ENCODE peak calls at places on chromosomes 16 and 17, in seven cellular contexts. I, V, O, R, E, U and S are unnamed samples.

GRCh38 chr16:89565256-89565505 is 4.7 kb downstream of the RPL13 start:
- DNase-seq in I (peak), V (no peak), O (no peak), R (no peak), E (no peak), U (no peak), S (peak)

GRCh38 chr16:610513-611381 is 20.0 kb upstream of the WFIKKN1 start:
- DNase-seq in I (peak), V (peak), O (peak), R (no peak), E (peak), U (peak), S (no peak)

GRCh38 chr16:48535831-48536599 is 74.0 kb downstream of the N4BP1 start:
- DNase-seq in I (peak), V (no peak), O (peak), R (peak), E (peak), U (peak), S (no peak)

GRCh38 chr16:69934044-69934443 is 17.1 kb upstream of the CLEC18A start:
- DNase-seq in I (no peak), V (no peak), O (no peak), R (no peak), E (no peak), U (no peak), S (no peak)

GRCh38 chr16:30108059-30108855 is 5.1 kb downstream of the GDPD3 start:
- DNase-seq in I (no peak), V (no peak), O (no peak), R (no peak), E (no peak), U (no peak), S (no peak)

GRCh38 chr17:76063880-76064546 is 8.3 kb downstream of the SRP68 start:
- DNase-seq in I (no peak), V (no peak), O (no peak), R (no peak), E (no peak), U (no peak), S (no peak)

GRCh38 chr17:2041561-2042354 is at the start of gene OVCA2:
- DNase-seq in I (peak), V (peak), O (peak), R (peak), E (peak), U (peak), S (peak)

GRCh38 chr17:14488958-14489550 is 188.2 kb downstream of the HS3ST3B1 start:
- DNase-seq in I (no peak), V (no peak), O (no peak), R (no peak), E (no peak), U (no peak), S (no peak)

GRCh38 chr17:31722251-31723056 is 136.6 kb downstream of the COPRS start:
- DNase-seq in I (no peak), V (no peak), O (no peak), R (peak), E (no peak), U (peak), S (no peak)

GRCh38 chr16:69115361-69115760 is 9.9 kb downstream of the HAS3 start:
- DNase-seq in I (no peak), V (no peak), O (peak), R (no peak), E (no peak), U (no peak), S (peak)

GRCh38 chr16:78896280-78896679 is 704.3 kb downstream of the MAF start:
- DNase-seq in I (no peak), V (no peak), O (no peak), R (no peak), E (no peak), U (no peak), S (no peak)

GRCh38 chr16:75340715-75341500 is 89.5 kb upstream of the BCAR1 start:
- DNase-seq in I (peak), V (no peak), O (no peak), R (peak), E (no peak), U (peak), S (no peak)

GRCh38 chr17:34307110-34307509 is 12.1 kb upstream of the CCL8 start:
- DNase-seq in I (no peak), V (no peak), O (no peak), R (peak), E (no peak), U (no peak), S (no peak)

GRCh38 chr17:4536259-4536741 is 18.9 kb downstream of the MYBBP1A start:
- DNase-seq in I (peak), V (no peak), O (no peak), R (no peak), E (peak), U (peak), S (no peak)

DNA sequence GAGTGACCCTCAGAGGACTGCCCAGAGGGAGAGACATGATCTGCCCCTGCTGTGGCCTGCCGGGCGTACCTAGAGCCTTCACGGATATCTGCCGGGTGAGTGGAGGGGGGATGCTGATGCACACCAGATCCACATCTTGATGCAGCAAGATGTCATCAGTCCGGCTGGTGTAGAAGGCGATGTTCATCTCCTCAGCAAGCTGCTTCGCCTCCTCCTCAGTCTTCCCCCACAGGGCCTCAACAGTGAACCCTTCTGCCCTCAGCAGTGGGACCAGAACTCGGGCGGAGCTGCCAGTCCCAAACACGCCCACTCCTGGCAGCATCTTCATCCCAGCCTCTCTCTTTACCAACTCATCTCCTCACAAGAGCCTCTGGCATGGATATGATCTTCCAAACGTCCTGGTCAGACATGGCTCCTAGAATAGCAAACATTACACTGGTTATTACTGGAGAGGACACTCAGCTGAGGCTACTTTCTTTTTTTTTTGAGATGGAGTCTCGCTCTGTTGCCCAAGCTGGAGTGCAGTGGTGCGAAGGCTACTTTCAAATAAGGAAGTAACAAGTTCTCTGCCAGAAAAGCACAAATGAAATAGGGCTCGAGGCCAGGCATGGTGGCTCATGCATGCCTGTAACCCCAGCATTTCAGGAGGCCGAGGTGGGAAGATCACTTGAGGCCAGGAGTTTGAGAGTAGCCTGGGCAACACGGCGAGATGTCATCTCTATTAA is 18.9 kb downstream of the C16orf86 start:
- DNase-seq in I (no peak), V (no peak), O (peak), R (no peak), E (no peak), U (no peak), S (no peak)
- H3K27ac ChIP-seq in I (no peak), V (peak), O (peak), R (no peak), E (no peak), U (no peak), S (no peak)

GRCh38 chr17:50501054-50501453 is 7.2 kb upstream of the MYCBPAP start:
- DNase-seq in I (peak), V (no peak), O (no peak), R (no peak), E (no peak), U (no peak), S (no peak)
- TF ChIP-seq CTCF in I (peak), V (peak), O (no peak), R (peak), E (peak), U (peak), S (peak)

GRCh38 chr16:2691491-2692248 is 9.3 kb downstream of the KCTD5 start:
- DNase-seq in I (no peak), V (no peak), O (no peak), R (no peak), E (no peak), U (no peak), S (peak)

GRCh38 chr16:2692948-2693651 is 10.8 kb downstream of the KCTD5 start:
- DNase-seq in I (peak), V (peak), O (no peak), R (peak), E (peak), U (peak), S (peak)

GRCh38 chr16:2689968-2690830 is 7.9 kb downstream of the KCTD5 start:
- DNase-seq in I (no peak), V (no peak), O (no peak), R (no peak), E (no peak), U (peak), S (peak)

GRCh38 chr16:2690852-2691251 is 8.5 kb downstream of the KCTD5 start:
- DNase-seq in I (no peak), V (no peak), O (no peak), R (no peak), E (no peak), U (no peak), S (no peak)

GRCh38 chr16:2692251-2692947 is 10.1 kb downstream of the KCTD5 start:
- DNase-seq in I (peak), V (peak), O (no peak), R (peak), E (peak), U (peak), S (peak)
- H3K27ac ChIP-seq in I (no peak), V (peak), O (peak), R (no peak), E (peak), U (no peak), S (no peak)

GRCh38 chr17:56595831-56596740 is 2.6 kb downstream of the NOG start:
- DNase-seq in I (peak), V (no peak), O (no peak), R (peak), E (peak), U (no peak), S (no peak)

GRCh38 chr17:56597495-56597990 is 4.0 kb downstream of the NOG start:
- DNase-seq in I (peak), V (no peak), O (no peak), R (peak), E (peak), U (peak), S (no peak)

GRCh38 chr17:56594528-56595418 is 1.3 kb downstream of the NOG start:
- DNase-seq in I (peak), V (no peak), O (no peak), R (peak), E (peak), U (peak), S (no peak)

GRCh38 chr17:56598471-56598870 is 5.0 kb downstream of the NOG start:
- DNase-seq in I (peak), V (no peak), O (no peak), R (peak), E (no peak), U (peak), S (no peak)

DNA sequence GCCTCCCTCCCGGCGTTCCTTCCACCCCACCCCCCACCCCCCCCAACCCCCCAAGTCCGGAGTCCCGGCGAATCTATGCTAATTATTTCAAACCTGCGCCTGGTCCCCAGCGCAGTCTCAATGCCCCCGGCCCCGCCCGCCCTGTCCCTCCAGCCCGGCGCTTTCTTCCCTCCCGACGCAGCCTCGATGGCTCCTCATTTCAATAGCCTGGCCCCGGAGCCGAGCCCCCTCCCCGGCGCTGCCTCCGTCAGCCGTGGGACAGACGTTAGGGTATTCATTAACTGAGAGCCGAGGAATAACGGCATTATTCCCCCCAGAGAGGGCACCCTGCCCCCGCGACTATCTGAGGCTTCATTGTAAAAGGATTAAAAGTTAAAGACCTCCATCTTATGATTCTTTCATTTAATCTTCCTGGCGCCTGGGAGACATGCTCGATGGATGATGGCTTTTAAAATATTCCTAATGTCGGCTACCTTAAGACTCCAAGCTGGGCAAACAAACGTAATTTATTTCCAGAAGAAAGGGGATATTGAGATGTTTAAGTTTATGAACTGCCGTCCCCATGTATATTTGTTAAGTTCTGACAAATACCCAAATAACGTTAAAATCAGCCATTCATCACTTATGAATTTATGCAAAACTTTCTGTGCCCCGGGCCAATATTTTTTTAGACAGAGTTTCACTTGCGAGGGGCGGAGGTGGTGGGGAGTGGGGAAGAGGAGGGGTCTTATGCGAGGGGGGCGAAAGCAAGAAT is 3.4 kb downstream of the NOG start:
- DNase-seq in I (peak), V (no peak), O (no peak), R (no peak), E (peak), U (no peak), S (no peak)
- TF ChIP-seq CTCF in I (no peak), V (no peak), O (no peak), R (no peak), E (no peak), U (no peak), S (no peak)

GRCh38 chr17:47962901-47963300 is 5.2 kb upstream of the PRR15L start:
- DNase-seq in I (no peak), V (no peak), O (no peak), R (no peak), E (no peak), U (no peak), S (no peak)

GRCh38 chr17:47967607-47968252 is 3.2 kb upstream of the CDK5RAP3 start:
- DNase-seq in I (no peak), V (no peak), O (no peak), R (peak), E (no peak), U (peak), S (peak)

GRCh38 chr17:47969975-47970724 is 763 bp upstream of the CDK5RAP3 start:
- DNase-seq in I (no peak), V (no peak), O (no peak), R (no peak), E (no peak), U (no peak), S (no peak)

GRCh38 chr17:47968836-47969235 is 2.1 kb upstream of the CDK5RAP3 start:
- DNase-seq in I (no peak), V (no peak), O (no peak), R (peak), E (no peak), U (no peak), S (no peak)

GRCh38 chr17:47966079-47966519 is 4.8 kb upstream of the CDK5RAP3 start:
- DNase-seq in I (no peak), V (no peak), O (no peak), R (no peak), E (no peak), U (no peak), S (no peak)
- H3K27ac ChIP-seq in I (no peak), V (no peak), O (peak), R (no peak), E (no peak), U (no peak), S (peak)

GRCh38 chr17:3535253-3535995 is 22.2 kb downstream of the TRPV3 start:
- DNase-seq in I (peak), V (peak), O (no peak), R (peak), E (peak), U (peak), S (no peak)
- TF ChIP-seq CTCF in I (peak), V (peak), O (no peak), R (peak), E (peak), U (peak), S (peak)

GRCh38 chr17:18040287-18040858 is 1.2 kb downstream of the GID4 start:
- DNase-seq in I (no peak), V (no peak), O (no peak), R (no peak), E (peak), U (no peak), S (no peak)
- H3K27ac ChIP-seq in I (no peak), V (no peak), O (peak), R (peak), E (no peak), U (no peak), S (peak)

GRCh38 chr17:50677851-50678375 is 29.8 kb downstream of the ANKRD40 start:
- DNase-seq in I (no peak), V (no peak), O (no peak), R (no peak), E (no peak), U (no peak), S (peak)
- TF ChIP-seq CTCF in I (no peak), V (no peak), O (no peak), R (no peak), E (no peak), U (no peak), S (no peak)

DNA sequence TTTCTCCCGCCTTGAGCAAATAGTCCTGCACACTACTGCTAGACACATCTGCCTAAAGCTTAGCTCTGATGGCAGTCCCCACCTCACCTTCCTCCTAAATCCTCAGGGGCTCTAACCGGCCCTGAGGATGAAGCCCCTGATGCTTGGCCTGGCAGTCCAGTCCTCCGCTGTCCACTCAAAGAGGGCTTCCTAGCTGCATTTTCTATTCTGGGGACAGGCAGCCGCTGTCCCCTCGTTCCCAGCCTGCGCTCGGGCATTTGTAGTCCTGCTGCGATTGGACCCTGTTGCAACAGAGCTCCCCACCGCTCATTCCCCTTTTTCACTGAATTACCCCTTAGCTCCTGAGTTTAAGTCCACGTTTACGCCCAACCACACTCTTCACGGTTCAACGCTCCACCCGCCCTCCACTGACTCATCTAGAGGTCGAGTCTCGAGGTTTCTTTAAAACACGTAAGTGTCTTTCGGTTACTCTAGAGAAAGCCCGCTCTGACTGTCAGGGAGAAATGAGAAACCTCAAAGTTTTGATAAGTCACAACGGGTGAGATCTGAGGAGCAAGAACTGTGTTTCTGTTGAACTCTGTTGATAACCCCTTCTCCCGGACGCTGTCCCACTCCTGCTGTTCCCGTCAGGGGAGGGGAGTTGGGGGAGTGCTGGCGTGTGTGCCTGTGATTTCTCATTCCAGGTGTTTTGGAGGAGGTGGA is 4.5 kb downstream of the CCR7 start:
- DNase-seq in I (no peak), V (no peak), O (no peak), R (peak), E (no peak), U (peak), S (no peak)
- H3K27ac ChIP-seq in I (no peak), V (peak), O (peak), R (peak), E (no peak), U (no peak), S (peak)